ENCODE peak calls at places on chromosomes 16 and 17, in four cellular contexts. One of them, this sample, is unnamed.

GRCh38 chr17:68344701-68345136 is 53.4 kb downstream of the ARSG start:
- DNase-seq in tibial artery: no peak
- DNase-seq in iPS DF 6.9: no peak
- DNase-seq in NCI-H460: no peak
- DNase-seq in this sample: no peak

GRCh38 chr17:19020016-19020415 is 15.5 kb upstream of the FAM83G start:
- DNase-seq in tibial artery: no peak
- DNase-seq in iPS DF 6.9: no peak
- DNase-seq in NCI-H460: no peak
- DNase-seq in this sample: no peak

GRCh38 chr16:4175849-4176248 is 59.6 kb upstream of the ADCY9 start:
- DNase-seq in tibial artery: no peak
- DNase-seq in iPS DF 6.9: no peak
- DNase-seq in NCI-H460: no peak
- DNase-seq in this sample: no peak

GRCh38 chr17:2049333-2050245 is 5.3 kb upstream of the HIC1 start:
- DNase-seq in tibial artery: peak; percentile 82
- DNase-seq in iPS DF 6.9: no peak
- DNase-seq in NCI-H460: peak; percentile 77
- DNase-seq in this sample: peak; percentile 93

GRCh38 chr16:6482861-6483530 is 849.6 kb upstream of the RBFOX1 start:
- DNase-seq in tibial artery: no peak
- DNase-seq in iPS DF 6.9: no peak
- DNase-seq in NCI-H460: no peak
- DNase-seq in this sample: no peak

GRCh38 chr17:49260011-49260921 is 29.7 kb upstream of the PHOSPHO1 start:
- DNase-seq in tibial artery: peak; percentile 71
- DNase-seq in iPS DF 6.9: no peak
- DNase-seq in NCI-H460: peak; percentile 34
- DNase-seq in this sample: peak; percentile 31

GRCh38 chr16:67719778-67720144 is 645 bp upstream of the GFOD2 start:
- DNase-seq in tibial artery: peak; percentile 47
- DNase-seq in iPS DF 6.9: no peak
- DNase-seq in NCI-H460: peak; percentile 25
- DNase-seq in this sample: no peak

GRCh38 chr16:31484491-31485171 is 1.7 kb downstream of the SLC5A2 start:
- DNase-seq in tibial artery: no peak
- DNase-seq in iPS DF 6.9: no peak
- DNase-seq in NCI-H460: no peak
- DNase-seq in this sample: no peak

GRCh38 chr17:83122834-83123233 is 43.4 kb downstream of the METRNL start:
- DNase-seq in tibial artery: no peak
- DNase-seq in iPS DF 6.9: no peak
- DNase-seq in NCI-H460: no peak
- DNase-seq in this sample: no peak

GRCh38 chr17:80105762-80106161 is 4.4 kb downstream of the GAA start:
- DNase-seq in tibial artery: no peak
- DNase-seq in iPS DF 6.9: no peak
- DNase-seq in NCI-H460: no peak
- DNase-seq in this sample: no peak

GRCh38 chr17:80220709-80221215 is 535 bp downstream of the SLC26A11 start:
- DNase-seq in tibial artery: no peak
- DNase-seq in iPS DF 6.9: no peak
- DNase-seq in NCI-H460: no peak
- DNase-seq in this sample: peak; percentile 40

GRCh38 chr16:23081675-23082119 is 67.6 kb downstream of the USP31 start:
- DNase-seq in tibial artery: no peak
- DNase-seq in iPS DF 6.9: no peak
- DNase-seq in NCI-H460: no peak
- DNase-seq in this sample: no peak

GRCh38 chr17:58564971-58565370 is 50.5 kb upstream of the MTMR4 start:
- DNase-seq in tibial artery: no peak
- DNase-seq in iPS DF 6.9: no peak
- DNase-seq in NCI-H460: no peak
- DNase-seq in this sample: no peak

GRCh38 chr17:18921485-18921884 is 30.5 kb upstream of the SLC5A10 start:
- DNase-seq in tibial artery: no peak
- DNase-seq in iPS DF 6.9: no peak
- DNase-seq in NCI-H460: no peak
- DNase-seq in this sample: no peak

GRCh38 chr17:31918701-31919128 is 17.2 kb upstream of the UTP6 start:
- DNase-seq in tibial artery: no peak
- DNase-seq in iPS DF 6.9: no peak
- DNase-seq in NCI-H460: no peak
- DNase-seq in this sample: no peak

GRCh38 chr17:5619088-5619740 is 34.9 kb upstream of the NLRP1 start:
- DNase-seq in tibial artery: no peak
- DNase-seq in iPS DF 6.9: no peak
- DNase-seq in NCI-H460: no peak
- DNase-seq in this sample: no peak

GRCh38 chr17:72576289-72576759 is 455.5 kb downstream of the SOX9 start:
- DNase-seq in tibial artery: no peak
- DNase-seq in iPS DF 6.9: no peak
- DNase-seq in NCI-H460: no peak
- DNase-seq in this sample: no peak

GRCh38 chr16:84849751-84850150 is 30.0 kb downstream of the CRISPLD2 start:
- DNase-seq in tibial artery: no peak
- DNase-seq in iPS DF 6.9: no peak
- DNase-seq in NCI-H460: no peak
- DNase-seq in this sample: no peak

GRCh38 chr17:79549111-79549915 is 61.5 kb downstream of the RBFOX3 start:
- DNase-seq in tibial artery: no peak
- DNase-seq in iPS DF 6.9: no peak
- DNase-seq in NCI-H460: no peak
- DNase-seq in this sample: no peak

GRCh38 chr16:19746561-19746960 is 28.5 kb downstream of the IQCK start:
- DNase-seq in tibial artery: no peak
- DNase-seq in iPS DF 6.9: no peak
- DNase-seq in NCI-H460: no peak
- DNase-seq in this sample: no peak

GRCh38 chr16:19123535-19124178 is 9.9 kb downstream of the ITPRIPL2 start:
- DNase-seq in tibial artery: no peak
- DNase-seq in iPS DF 6.9: no peak
- DNase-seq in NCI-H460: no peak
- DNase-seq in this sample: no peak

GRCh38 chr16:47873434-47873833 is 282.4 kb downstream of the ABCC12 start:
- DNase-seq in tibial artery: no peak
- DNase-seq in iPS DF 6.9: no peak
- DNase-seq in NCI-H460: no peak
- DNase-seq in this sample: no peak

GRCh38 chr17:49545007-49545660 is 30.5 kb upstream of the NXPH3 start:
- DNase-seq in tibial artery: no peak
- DNase-seq in iPS DF 6.9: no peak
- DNase-seq in NCI-H460: no peak
- DNase-seq in this sample: no peak

GRCh38 chr17:73547790-73548189 is 96.5 kb downstream of the SDK2 start:
- DNase-seq in tibial artery: no peak
- DNase-seq in iPS DF 6.9: no peak
- DNase-seq in NCI-H460: no peak
- DNase-seq in this sample: no peak

GRCh38 chr17:13003927-13004326 is 13.9 kb downstream of the ELAC2 start:
- DNase-seq in tibial artery: no peak
- DNase-seq in iPS DF 6.9: no peak
- DNase-seq in NCI-H460: no peak
- DNase-seq in this sample: no peak

GRCh38 chr17:68456529-68457167 is 648 bp downstream of the WIPI1 start:
- DNase-seq in tibial artery: peak; percentile 90
- DNase-seq in iPS DF 6.9: peak; percentile 52
- DNase-seq in NCI-H460: peak; percentile 73
- DNase-seq in this sample: peak; percentile 68

GRCh38 chr16:28291651-28292626 is at the start of gene SBK1:
- DNase-seq in tibial artery: peak; percentile 63
- DNase-seq in iPS DF 6.9: no peak
- DNase-seq in NCI-H460: peak; percentile 63
- DNase-seq in this sample: peak; percentile 48

GRCh38 chr17:77526728-77527355 is 386.1 kb downstream of the SEC14L1 start:
- DNase-seq in tibial artery: no peak
- DNase-seq in iPS DF 6.9: no peak
- DNase-seq in NCI-H460: no peak
- DNase-seq in this sample: no peak

GRCh38 chr17:64354396-64354795 is 36.3 kb downstream of the PECAM1 start:
- DNase-seq in tibial artery: no peak
- DNase-seq in iPS DF 6.9: no peak
- DNase-seq in NCI-H460: no peak
- DNase-seq in this sample: no peak

GRCh38 chr17:44260296-44260695 is 7.6 kb downstream of the SLC4A1 start:
- DNase-seq in tibial artery: no peak
- DNase-seq in iPS DF 6.9: no peak
- DNase-seq in NCI-H460: no peak
- DNase-seq in this sample: no peak

GRCh38 chr17:40310882-40311391 is 2.0 kb downstream of the RARA start:
- DNase-seq in tibial artery: no peak
- DNase-seq in iPS DF 6.9: no peak
- DNase-seq in NCI-H460: no peak
- DNase-seq in this sample: no peak

GRCh38 chr17:77778636-77779524 is 179.6 kb upstream of the TNRC6C start:
- DNase-seq in tibial artery: peak; percentile 82
- DNase-seq in iPS DF 6.9: no peak
- DNase-seq in NCI-H460: peak; percentile 49
- DNase-seq in this sample: no peak

GRCh38 chr16:35795361-35796029 is 2336.1 kb downstream of the TP53TG3F start:
- DNase-seq in tibial artery: no peak
- DNase-seq in iPS DF 6.9: no peak
- DNase-seq in NCI-H460: no peak
- DNase-seq in this sample: no peak

GRCh38 chr17:31147507-31148202 is 52.9 kb downstream of the NF1 start:
- DNase-seq in tibial artery: no peak
- DNase-seq in iPS DF 6.9: no peak
- DNase-seq in NCI-H460: no peak
- DNase-seq in this sample: no peak

GRCh38 chr17:6959700-6960099 is 36.1 kb upstream of the ALOX12 start:
- DNase-seq in tibial artery: no peak
- DNase-seq in iPS DF 6.9: no peak
- DNase-seq in NCI-H460: no peak
- DNase-seq in this sample: no peak

GRCh38 chr17:17888821-17889220 is 52.0 kb upstream of the SREBF1 start:
- DNase-seq in tibial artery: no peak
- DNase-seq in iPS DF 6.9: no peak
- DNase-seq in NCI-H460: no peak
- DNase-seq in this sample: no peak

GRCh38 chr16:13936596-13937081 is 16.7 kb downstream of the ERCC4 start:
- DNase-seq in tibial artery: peak; percentile 59
- DNase-seq in iPS DF 6.9: no peak
- DNase-seq in NCI-H460: peak; percentile 33
- DNase-seq in this sample: peak; percentile 49